ENCODE peak calls at places on chromosome 1, in six cellular contexts. One of them, this sample, is unnamed.

GRCh38 chr1:31509124-31510072 is 66.9 kb upstream of the TINAGL1 start:
- DNase-seq in NCI-H2029: no peak
- DNase-seq in uterus: no peak
- DNase-seq in bronchial epithelial cell: no peak
- DNase-seq in activated CD8-positive, alpha-beta memory T cell treated with anti-CD3 and anti-CD28 coated beads for 48 hours: no peak
- DNase-seq in GM12865: peak
- DNase-seq in this sample: peak

GRCh38 chr1:111503585-111504060 is at the start of the genes ADORA3 and TMIGD3:
- DNase-seq in NCI-H2029: no peak
- DNase-seq in uterus: no peak
- DNase-seq in bronchial epithelial cell: no peak
- DNase-seq in activated CD8-positive, alpha-beta memory T cell treated with anti-CD3 and anti-CD28 coated beads for 48 hours: no peak
- DNase-seq in GM12865: peak
- DNase-seq in this sample: peak

GRCh38 chr1:111516008-111516535 is 12.6 kb upstream of the ADORA3 start:
- DNase-seq in NCI-H2029: peak
- DNase-seq in uterus: peak
- DNase-seq in bronchial epithelial cell: peak
- DNase-seq in activated CD8-positive, alpha-beta memory T cell treated with anti-CD3 and anti-CD28 coated beads for 48 hours: no peak
- DNase-seq in GM12865: peak
- DNase-seq in this sample: peak

GRCh38 chr1:185488673-185489311 is 171.7 kb upstream of the IVNS1ABP start:
- DNase-seq in NCI-H2029: no peak
- DNase-seq in uterus: no peak
- DNase-seq in bronchial epithelial cell: no peak
- DNase-seq in activated CD8-positive, alpha-beta memory T cell treated with anti-CD3 and anti-CD28 coated beads for 48 hours: no peak
- DNase-seq in GM12865: no peak
- DNase-seq in this sample: no peak

GRCh38 chr1:32969556-32969955 is 4.9 kb upstream of the RNF19B start:
- DNase-seq in NCI-H2029: no peak
- DNase-seq in uterus: no peak
- DNase-seq in bronchial epithelial cell: peak
- DNase-seq in activated CD8-positive, alpha-beta memory T cell treated with anti-CD3 and anti-CD28 coated beads for 48 hours: no peak
- DNase-seq in GM12865: no peak
- DNase-seq in this sample: no peak

GRCh38 chr1:194071200-194071599 is 884.8 kb upstream of the B3GALT2 start:
- DNase-seq in NCI-H2029: no peak
- DNase-seq in uterus: no peak
- DNase-seq in bronchial epithelial cell: no peak
- DNase-seq in activated CD8-positive, alpha-beta memory T cell treated with anti-CD3 and anti-CD28 coated beads for 48 hours: no peak
- DNase-seq in GM12865: no peak
- DNase-seq in this sample: no peak

GRCh38 chr1:235008239-235008638 is 120.4 kb downstream of the TOMM20 start:
- DNase-seq in NCI-H2029: no peak
- DNase-seq in uterus: no peak
- DNase-seq in bronchial epithelial cell: peak
- DNase-seq in activated CD8-positive, alpha-beta memory T cell treated with anti-CD3 and anti-CD28 coated beads for 48 hours: no peak
- DNase-seq in GM12865: no peak
- DNase-seq in this sample: no peak

GRCh38 chr1:16969057-16969609 is 11.3 kb downstream of the MFAP2 start:
- DNase-seq in NCI-H2029: no peak
- DNase-seq in uterus: no peak
- DNase-seq in bronchial epithelial cell: no peak
- DNase-seq in activated CD8-positive, alpha-beta memory T cell treated with anti-CD3 and anti-CD28 coated beads for 48 hours: no peak
- DNase-seq in GM12865: no peak
- DNase-seq in this sample: no peak

GRCh38 chr1:201119826-201120225 is 7.2 kb downstream of the ASCL5 start:
- DNase-seq in NCI-H2029: no peak
- DNase-seq in uterus: no peak
- DNase-seq in bronchial epithelial cell: no peak
- DNase-seq in activated CD8-positive, alpha-beta memory T cell treated with anti-CD3 and anti-CD28 coated beads for 48 hours: no peak
- DNase-seq in GM12865: no peak
- DNase-seq in this sample: peak

GRCh38 chr1:204460346-204460745 is 34.3 kb downstream of the PIK3C2B start:
- DNase-seq in NCI-H2029: no peak
- DNase-seq in uterus: no peak
- DNase-seq in bronchial epithelial cell: no peak
- DNase-seq in activated CD8-positive, alpha-beta memory T cell treated with anti-CD3 and anti-CD28 coated beads for 48 hours: no peak
- DNase-seq in GM12865: no peak
- DNase-seq in this sample: no peak

GRCh38 chr1:29392486-29393450 is 156.4 kb downstream of the PTPRU start:
- DNase-seq in NCI-H2029: no peak
- DNase-seq in uterus: no peak
- DNase-seq in bronchial epithelial cell: no peak
- DNase-seq in activated CD8-positive, alpha-beta memory T cell treated with anti-CD3 and anti-CD28 coated beads for 48 hours: no peak
- DNase-seq in GM12865: no peak
- DNase-seq in this sample: no peak

GRCh38 chr1:209589440-209589839 is 5.9 kb downstream of the CAMK1G start:
- DNase-seq in NCI-H2029: no peak
- DNase-seq in uterus: no peak
- DNase-seq in bronchial epithelial cell: no peak
- DNase-seq in activated CD8-positive, alpha-beta memory T cell treated with anti-CD3 and anti-CD28 coated beads for 48 hours: no peak
- DNase-seq in GM12865: no peak
- DNase-seq in this sample: no peak

This sample was measured in KBM-7.